ENCODE peak calls at places on chromosomes 2 and 18, in eight cellular contexts. Z is central memory CD4-positive, alpha-beta T cell; M is WTC11; V is cardiac fibroblast; K is Right ventricle myocardium superior; R is AG08396; P is HTR-8/SVneo; W is GM12892. T is an unnamed sample.
A peak's percentile ranks its signal among the peaks of the same experiment; 100 is the strongest.

GRCh38 chr2:55133467-55134315 is 83.4 kb upstream of the RTN4 start:
- DNase-seq in Z (peak; percentile 78), M (peak; percentile 30), V (peak; percentile 96), K (no peak), R (peak; percentile 82), P (no peak), W (peak; percentile 29), T (peak; percentile 85)

GRCh38 chr2:159046966-159047365 is 78.5 kb downstream of the TANC1 start:
- DNase-seq in Z (no peak), M (no peak), V (peak; percentile 83), K (no peak), R (peak; percentile 22), P (no peak), W (no peak), T (peak; percentile 48)

GRCh38 chr2:145909781-145910180 is 1389.9 kb upstream of the ZEB2 start:
- DNase-seq in Z (no peak), M (no peak), V (no peak), K (no peak), R (no peak), P (no peak), W (no peak), T (no peak)

GRCh38 chr2:29238497-29238896 is 123.3 kb downstream of the CLIP4 start:
- DNase-seq in Z (no peak), M (peak; percentile 69), V (peak; percentile 33), K (no peak), R (peak; percentile 72), P (peak; percentile 62), W (no peak), T (peak; percentile 73)

GRCh38 chr18:78431606-78432005 is 548.0 kb upstream of the SALL3 start:
- DNase-seq in Z (no peak), M (peak; percentile 18), V (no peak), K (no peak), R (no peak), P (no peak), W (no peak), T (no peak)

GRCh38 chr2:217732995-217733394 is 269.8 kb downstream of the TNS1 start:
- DNase-seq in Z (no peak), M (no peak), V (peak; percentile 20), K (no peak), R (no peak), P (no peak), W (no peak), T (peak; percentile 88)

GRCh38 chr2:145066795-145067194 is 546.9 kb upstream of the ZEB2 start:
- DNase-seq in Z (no peak), M (no peak), V (no peak), K (no peak), R (no peak), P (no peak), W (no peak), T (peak; percentile 18)

GRCh38 chr18:79156330-79156729 is 87.1 kb downstream of the ATP9B start:
- DNase-seq in Z (no peak), M (no peak), V (no peak), K (no peak), R (no peak), P (no peak), W (no peak), T (no peak)